ENCODE peak calls at places on chromosome 6, in six cellular contexts. J, A, T, D, I and K are unnamed samples.

GRCh38 chr6:100658486-100658885 is 193.8 kb upstream of the SIM1 start:
- DNase-seq in J (no peak), D (no peak), I (no peak), T (no peak), A (no peak), K (no peak)

GRCh38 chr6:91462236-91462635 is 875.4 kb upstream of the MAP3K7 start:
- DNase-seq in J (no peak), A (no peak), T (no peak), I (no peak), D (no peak), K (no peak)

GRCh38 chr6:151004415-151005024 is 139.0 kb downstream of the MTHFD1L start:
- DNase-seq in A (no peak), D (peak; percentile 76), I (no peak), T (no peak), J (no peak), K (no peak)

GRCh38 chr6:101722991-101723579 is 329.6 kb downstream of the GRIK2 start:
- DNase-seq in J (no peak), A (no peak), T (no peak), D (peak; percentile 93), I (no peak), K (no peak)

GRCh38 chr6:119594907-119595306 is 245.3 kb upstream of the MAN1A1 start:
- DNase-seq in J (no peak), T (no peak), A (no peak), D (no peak), I (no peak), K (no peak)

GRCh38 chr6:134853111-134854055 is 96.5 kb downstream of the ALDH8A1 start:
- DNase-seq in D (peak; percentile 67), I (no peak), A (no peak), J (no peak), T (no peak), K (no peak)

GRCh38 chr6:22632561-22632960 is 63.2 kb downstream of the HDGFL1 start:
- DNase-seq in J (no peak), D (no peak), I (no peak), A (peak; percentile 23), T (no peak), K (no peak)

GRCh38 chr6:74115674-74116073 is 419.7 kb downstream of the CD109 start:
- DNase-seq in T (no peak), J (no peak), A (peak; percentile 18), I (no peak), D (no peak), K (peak; percentile 53)

GRCh38 chr6:3410385-3411360 is 46.2 kb downstream of the SLC22A23 start:
- DNase-seq in I (peak; percentile 55), T (peak; percentile 55), J (peak; percentile 33), A (peak; percentile 90), D (peak; percentile 46), K (peak; percentile 95)

GRCh38 chr6:159170999-159171712 is 2.0 kb downstream of the FNDC1 start:
- DNase-seq in T (no peak), A (no peak), I (no peak), J (no peak), D (peak; percentile 59), K (no peak)

GRCh38 chr6:70166088-70166958 is 136.6 kb downstream of the COL9A1 start:
- DNase-seq in I (peak; percentile 74), T (peak; percentile 3), A (peak; percentile 57), J (no peak), D (peak; percentile 8), K (peak; percentile 83)

GRCh38 chr6:148723484-148723883 is 23.3 kb upstream of the UST start:
- DNase-seq in A (no peak), J (no peak), I (no peak), D (peak; percentile 98), T (no peak), K (no peak)

GRCh38 chr6:170524188-170524535 is 28.9 kb downstream of the PSMB1 start:
- DNase-seq in J (no peak), D (no peak), A (no peak), I (no peak), T (no peak), K (no peak)

GRCh38 chr6:27303613-27304272 is 8.3 kb downstream of the POM121L2 start:
- DNase-seq in T (no peak), J (no peak), D (no peak), A (peak; percentile 61), I (no peak), K (peak; percentile 69)

GRCh38 chr6:17394192-17394611 is 807 bp downstream of the CAP2 start:
- DNase-seq in J (no peak), A (peak; percentile 96), T (peak; percentile 6), D (peak; percentile 70), I (peak; percentile 78), K (peak; percentile 89)

GRCh38 chr6:96157018-96157565 is 141.3 kb downstream of the FUT9 start:
- DNase-seq in D (no peak), J (no peak), T (no peak), A (no peak), I (no peak), K (no peak)

GRCh38 chr6:18496462-18496861 is 109.3 kb downstream of the RNF144B start:
- DNase-seq in T (no peak), D (no peak), I (no peak), A (no peak), J (no peak), K (no peak)

GRCh38 chr6:135251416-135251815 is 70.3 kb downstream of the MYB start:
- DNase-seq in D (no peak), I (no peak), J (no peak), A (peak; percentile 30), T (no peak), K (no peak)

GRCh38 chr6:35893246-35893645 is 27.7 kb downstream of the SRPK1 start:
- DNase-seq in A (peak; percentile 15), D (no peak), J (no peak), I (no peak), T (no peak), K (no peak)

GRCh38 chr6:46419576-46420002 is 71.7 kb downstream of the RCAN2 start:
- DNase-seq in I (peak; percentile 45), T (no peak), J (no peak), D (peak; percentile 57), A (peak; percentile 68), K (peak; percentile 75)

GRCh38 chr6:21201181-21201580 is 392.4 kb upstream of the SOX4 start:
- DNase-seq in T (no peak), J (no peak), D (no peak), I (no peak), A (no peak), K (no peak)

GRCh38 chr6:15521516-15521915 is 141.3 kb downstream of the DTNBP1 start:
- DNase-seq in J (no peak), A (no peak), T (no peak), I (no peak), D (no peak), K (peak; percentile 11)

GRCh38 chr6:160952633-160953281 is 38.8 kb upstream of the MAP3K4 start:
- DNase-seq in D (no peak), I (no peak), T (no peak), J (no peak), A (peak; percentile 40), K (no peak)

GRCh38 chr6:142444388-142444787 is 142.6 kb downstream of the ADGRG6 start:
- DNase-seq in J (no peak), I (no peak), A (no peak), D (no peak), T (no peak), K (no peak)

GRCh38 chr6:154429711-154430110 is 73.1 kb upstream of the IPCEF1 start:
- DNase-seq in D (no peak), A (no peak), I (no peak), T (no peak), J (no peak), K (no peak)

GRCh38 chr6:13724174-13724573 is 12.5 kb upstream of the RANBP9 start:
- DNase-seq in I (no peak), T (no peak), D (peak; percentile 7), A (peak; percentile 13), J (no peak), K (no peak)

GRCh38 chr6:105320766-105321165 is 82.1 kb downstream of the PREP start:
- DNase-seq in I (no peak), A (no peak), J (no peak), D (no peak), T (no peak), K (no peak)

GRCh38 chr6:3751730-3752537 is 421 bp upstream of the PXDC1 start:
- DNase-seq in D (peak; percentile 90), I (peak; percentile 92), T (peak; percentile 36), A (peak; percentile 86), J (no peak), K (peak; percentile 92)

GRCh38 chr6:56370591-56371198 is 123.3 kb upstream of the COL21A1 start:
- DNase-seq in A (no peak), T (no peak), D (peak; percentile 72), I (peak; percentile 71), J (no peak), K (no peak)

GRCh38 chr6:82954937-82955577 is 110.6 kb downstream of the UBE3D start:
- DNase-seq in I (no peak), T (no peak), J (no peak), A (no peak), D (peak; percentile 64), K (no peak)

GRCh38 chr6:107819976-107820551 is 4.0 kb downstream of the SCML4 start:
- DNase-seq in A (peak; percentile 87), T (no peak), I (no peak), D (no peak), J (no peak), K (peak; percentile 74)

GRCh38 chr6:132830236-132830799 is 15.9 kb downstream of the RPS12 start:
- DNase-seq in J (no peak), D (no peak), I (peak; percentile 34), T (no peak), A (peak; percentile 56), K (no peak)

GRCh38 chr6:139862311-139862710 is 487.9 kb upstream of the CITED2 start:
- DNase-seq in J (no peak), I (no peak), D (no peak), T (no peak), A (no peak), K (no peak)